ENCODE peak calls at places on chromosomes 5 and 9, in six cellular contexts. D, A, W, P, H and N are unnamed samples.

GRCh38 chr5:144309265-144309664 is 138.6 kb downstream of the KCTD16 start:
- DNase-seq in D (peak), W (no peak), H (no peak), A (no peak), P (no peak), N (no peak)

GRCh38 chr5:159435855-159436254 is 105.6 kb upstream of the IL12B start:
- DNase-seq in W (no peak), H (peak), P (no peak), D (no peak), A (no peak), N (no peak)

GRCh38 chr9:112487799-112488345 is 1.2 kb downstream of the KIAA1958 start:
- DNase-seq in P (peak), H (peak), D (no peak), A (no peak), W (no peak), N (no peak)

GRCh38 chr5:148808864-148809642 is 17.4 kb upstream of the ADRB2 start:
- DNase-seq in H (peak), A (no peak), P (no peak), W (peak), D (no peak), N (no peak)

GRCh38 chr5:138841531-138841930 is 33.6 kb downstream of the LRRTM2 start:
- DNase-seq in D (no peak), W (no peak), H (no peak), A (no peak), P (no peak), N (no peak)

GRCh38 chr9:126564716-126565115 is 49.0 kb upstream of the LMX1B start:
- DNase-seq in D (no peak), H (peak), P (no peak), A (no peak), W (no peak), N (no peak)

GRCh38 chr5:79976759-79977515 is 14.1 kb downstream of the MTX3 start:
- DNase-seq in D (no peak), H (no peak), A (no peak), W (no peak), P (no peak), N (no peak)

GRCh38 chr9:132042324-132042723 is 37.3 kb downstream of the MED27 start:
- DNase-seq in P (peak), A (no peak), W (no peak), D (no peak), H (no peak), N (no peak)

GRCh38 chr5:36734422-36734821 is 128.0 kb downstream of the SLC1A3 start:
- DNase-seq in H (peak), W (no peak), D (peak), P (no peak), A (no peak), N (no peak)

GRCh38 chr5:21680661-21681060 is 1172.5 kb downstream of the CDH12 start:
- DNase-seq in P (no peak), A (no peak), D (no peak), W (no peak), H (no peak), N (no peak)

GRCh38 chr5:172364773-172365172 is 81.2 kb upstream of the UBTD2 start:
- DNase-seq in D (no peak), H (peak), P (no peak), A (no peak), W (no peak), N (peak)

GRCh38 chr5:1168751-1169607 is 32.4 kb upstream of the SLC6A19 start:
- DNase-seq in H (no peak), W (no peak), D (no peak), A (no peak), P (no peak), N (no peak)

GRCh38 chr5:57719216-57719615 is 236.6 kb upstream of the ACTBL2 start:
- DNase-seq in D (no peak), A (no peak), P (no peak), W (no peak), H (no peak), N (no peak)

GRCh38 chr5:78716221-78716620 is 67.6 kb upstream of the LHFPL2 start:
- DNase-seq in A (no peak), W (no peak), H (no peak), P (no peak), D (no peak), N (no peak)

GRCh38 chr9:34988218-34989055 is 1.1 kb upstream of the DNAJB5 start:
- DNase-seq in A (no peak), P (peak), W (no peak), H (peak), D (no peak), N (no peak)

GRCh38 chr5:9947944-9948343 is 301.7 kb downstream of the ATPSCKMT start:
- DNase-seq in D (no peak), A (no peak), W (no peak), H (no peak), P (no peak), N (no peak)

GRCh38 chr5:78563621-78564020 is 85.0 kb downstream of the LHFPL2 start:
- DNase-seq in W (no peak), A (no peak), H (no peak), P (no peak), D (no peak), N (no peak)

GRCh38 chr5:59813761-59814562 is 79.6 kb downstream of the PDE4D start:
- DNase-seq in A (no peak), H (peak), D (peak), W (no peak), P (peak), N (peak)

GRCh38 chr9:126389958-126390357 is 63.3 kb downstream of the MVB12B start:
- DNase-seq in P (no peak), D (no peak), A (no peak), W (no peak), H (no peak), N (peak)

GRCh38 chr5:9716838-9717281 is 86.7 kb upstream of the TAS2R1 start:
- DNase-seq in A (no peak), P (no peak), D (no peak), H (no peak), W (peak), N (no peak)

GRCh38 chr5:61455179-61456006 is 123.3 kb downstream of the ZSWIM6 start:
- DNase-seq in D (no peak), P (no peak), A (no peak), W (no peak), H (no peak), N (no peak)

GRCh38 chr5:154291917-154292316 is 101.4 kb downstream of the GALNT10 start:
- DNase-seq in P (no peak), D (no peak), H (no peak), W (no peak), A (no peak), N (no peak)

GRCh38 chr5:160692272-160692671 is 159.7 kb downstream of the ATP10B start:
- DNase-seq in W (no peak), H (no peak), A (no peak), P (no peak), D (no peak), N (no peak)

GRCh38 chr9:33467526-33467925 is 6.2 kb downstream of the NOL6 start:
- DNase-seq in A (no peak), W (no peak), D (no peak), P (peak), H (peak), N (no peak)

GRCh38 chr9:97627624-97628023 is 5.5 kb downstream of the TSTD2 start:
- DNase-seq in A (no peak), D (no peak), H (no peak), P (no peak), W (no peak), N (no peak)

DNA sequence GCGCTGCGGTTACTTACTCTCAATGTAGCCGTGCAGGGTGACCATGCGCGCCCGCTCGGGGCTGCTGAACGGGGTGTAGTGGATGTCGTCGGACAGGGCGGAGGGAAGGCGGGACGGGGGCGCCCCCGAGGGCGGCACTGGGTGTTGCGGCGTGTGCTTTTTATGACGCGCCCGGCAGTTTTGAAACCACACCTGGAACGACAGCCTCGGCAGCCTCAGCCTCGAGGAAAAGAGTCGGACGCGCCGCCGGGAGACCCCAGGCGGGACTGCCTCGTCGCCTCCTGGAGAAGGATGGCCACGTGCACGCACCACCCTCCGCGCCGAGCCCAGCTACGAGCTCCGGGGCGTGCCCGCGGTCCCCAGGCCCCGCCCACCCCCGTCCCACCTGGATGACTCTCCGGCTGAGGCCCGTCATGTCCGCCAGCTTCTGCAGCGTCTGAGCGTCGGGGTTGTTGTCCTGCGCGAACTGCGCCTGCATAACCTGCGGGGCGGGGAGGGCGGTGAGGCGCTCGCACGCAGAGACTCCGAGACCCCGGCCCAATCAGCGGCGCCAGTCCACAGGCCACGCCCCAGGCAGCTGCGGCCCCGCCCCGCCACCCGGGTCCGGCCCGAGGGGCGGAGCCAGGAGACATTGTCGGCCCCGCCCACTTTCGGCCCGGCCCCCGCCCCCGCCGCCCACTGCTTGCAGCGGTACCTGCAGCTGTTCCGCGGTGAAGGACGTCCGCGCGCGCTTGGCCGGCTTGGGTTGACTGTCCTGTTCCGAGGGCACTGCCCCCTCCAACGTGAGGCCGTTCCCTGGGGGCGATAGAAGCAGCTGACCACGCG is 15.0 kb downstream of the LHX6 start:
- DNase-seq in D (peak), W (no peak), A (peak), P (peak), H (peak), N (peak)
- TF ChIP-seq CTCF in D (no peak), W (no peak), A (no peak), P (peak), H (no peak), N (no peak)

DNA sequence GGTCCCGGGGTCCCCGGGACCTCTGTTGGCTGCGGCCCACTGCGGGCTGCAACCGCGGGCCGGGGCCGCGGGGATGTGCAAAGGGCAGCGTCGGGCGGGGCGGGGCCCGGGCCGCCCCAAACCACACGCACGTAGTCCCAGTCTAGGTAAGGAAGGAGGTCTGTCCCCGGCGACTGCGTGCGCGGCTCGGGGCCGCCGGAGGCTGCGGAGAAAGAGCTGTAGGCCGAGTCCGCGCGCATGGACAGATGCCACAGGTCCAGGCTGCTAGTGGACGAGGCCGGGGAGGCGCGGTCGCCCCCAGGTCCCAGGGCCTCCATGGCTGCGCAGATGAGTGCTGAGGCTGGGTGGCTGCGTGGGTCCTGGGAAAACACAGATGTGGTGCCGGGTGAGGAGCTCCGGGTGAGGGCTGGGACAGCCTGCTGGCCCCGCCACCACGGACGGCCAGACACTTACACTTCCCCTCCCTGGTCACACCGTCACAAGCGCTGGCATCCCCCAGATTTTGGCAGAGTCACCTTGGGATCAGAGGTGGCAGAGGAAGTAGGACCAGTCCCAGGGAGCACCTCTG is 4.5 kb downstream of the SHROOM1 start:
- DNase-seq in D (no peak), P (no peak), H (no peak), W (no peak), A (no peak), N (no peak)
- TF ChIP-seq GABPA in D (no peak), P (no peak), H (no peak), W (no peak), A (no peak), N (no peak)

DNA sequence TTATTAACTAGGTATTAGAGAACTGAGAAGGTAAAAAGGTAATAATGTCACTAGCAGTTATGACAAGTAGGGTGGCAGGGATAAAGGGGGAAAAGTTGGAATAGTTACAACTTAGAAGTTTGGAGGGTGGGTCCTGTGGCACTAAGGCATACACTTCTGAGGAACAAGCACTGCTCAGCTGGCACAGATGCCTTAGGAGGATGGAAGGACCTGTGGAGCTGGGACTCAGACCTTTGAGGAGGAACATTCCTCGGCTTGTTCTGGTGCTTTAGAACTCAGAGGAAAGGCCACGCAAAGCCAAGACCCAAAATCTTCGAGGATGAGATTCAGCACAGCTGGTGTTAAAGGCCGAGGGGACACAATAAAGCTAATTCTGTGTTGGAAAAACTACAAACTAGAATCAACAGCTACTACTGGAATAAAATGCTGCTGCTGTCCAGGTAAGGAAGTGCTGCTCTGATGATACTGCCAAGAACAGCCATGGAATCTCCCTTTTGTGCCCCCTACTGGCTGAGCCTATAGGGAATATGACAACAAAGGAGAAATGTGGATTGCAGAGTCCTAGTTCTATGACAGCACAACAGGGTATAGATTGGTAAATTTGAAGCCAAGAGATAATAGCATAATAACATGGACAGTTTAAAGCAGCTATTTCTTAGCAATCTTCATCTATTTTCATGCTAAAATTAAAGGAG is 126.7 kb downstream of the SLC25A46 start:
- DNase-seq in H (peak), A (peak), P (peak), D (peak), W (no peak), N (peak)
- TF ChIP-seq CTCF in H (peak), A (peak), P (peak), D (peak), W (peak), N (no peak)

GRCh38 chr9:100222674-100223073 is 123.6 kb downstream of the INVS start:
- DNase-seq in A (no peak), P (no peak), D (no peak), W (no peak), H (peak), N (no peak)
- TF ChIP-seq GABPA in A (no peak), P (no peak), D (no peak), W (no peak), H (no peak), N (no peak)

GRCh38 chr5:151082274-151082902 is 1.6 kb upstream of the TNIP1 start:
- DNase-seq in W (no peak), H (peak), D (peak), P (peak), A (no peak), N (no peak)
- TF ChIP-seq CTCF in W (peak), H (peak), D (peak), P (peak), A (peak), N (no peak)